ENCODE peak calls at places on chromosomes 3 and 15, in five cellular contexts. X is Calu3, B is SHP77, O is GM13977, R is neural progenitor cell. D is an unnamed sample.

GRCh38 chr3:134804508-134805480 is 9.7 kb downstream of the EPHB1 start:
- DNase-seq in X (no peak), B (no peak), O (no peak), R (no peak), D (no peak)

GRCh38 chr15:90386221-90386620 is 1.8 kb upstream of the IQGAP1 start:
- DNase-seq in X (no peak), B (no peak), O (no peak), R (no peak), D (no peak)

GRCh38 chr3:100563652-100564215 is 45.7 kb upstream of the ADGRG7 start:
- DNase-seq in X (no peak), B (no peak), O (no peak), R (no peak), D (no peak)

GRCh38 chr3:47010050-47010712 is 30.7 kb downstream of the NBEAL2 start:
- DNase-seq in X (no peak), B (no peak), O (peak; percentile 14), R (no peak), D (peak; percentile 25)

GRCh38 chr3:113117511-113118302 is 93.7 kb upstream of the BOC start:
- DNase-seq in X (no peak), B (no peak), O (no peak), R (no peak), D (no peak)

GRCh38 chr15:41967506-41968206 is 4.7 kb downstream of the EHD4 start:
- DNase-seq in X (no peak), B (no peak), O (peak; percentile 69), R (peak; percentile 54), D (no peak)

GRCh38 chr3:107416138-107416537 is 38.9 kb downstream of the CCDC54 start:
- DNase-seq in X (peak; percentile 22), B (no peak), O (no peak), R (no peak), D (no peak)

GRCh38 chr15:33968224-33968623 is at the start of gene CHRM5:
- DNase-seq in X (no peak), B (peak; percentile 98), O (no peak), R (no peak), D (no peak)

GRCh38 chr15:46460426-46460825 is 825.6 kb downstream of the SQOR start:
- DNase-seq in X (no peak), B (no peak), O (no peak), R (no peak), D (no peak)

GRCh38 chr15:101810905-101811304 is 1.1 kb upstream of the OR4F15 start:
- DNase-seq in X (no peak), B (no peak), O (no peak), R (peak; percentile 63), D (no peak)

GRCh38 chr3:195909645-195910498 is 1.5 kb upstream of the TNK2 start:
- DNase-seq in X (peak; percentile 83), B (no peak), O (peak; percentile 98), R (peak; percentile 88), D (peak; percentile 85)

GRCh38 chr3:10627884-10628572 is 122.6 kb upstream of the ATP2B2 start:
- DNase-seq in X (peak; percentile 24), B (no peak), O (no peak), R (peak; percentile 29), D (no peak)

GRCh38 chr3:161957467-161957866 is 460.9 kb downstream of the OTOL1 start:
- DNase-seq in X (no peak), B (no peak), O (no peak), R (no peak), D (no peak)

GRCh38 chr3:160455846-160456245 is 6.3 kb upstream of the TRIM59 start:
- DNase-seq in X (no peak), B (no peak), O (no peak), R (no peak), D (no peak)

GRCh38 chr3:197711973-197712707 is 24.6 kb downstream of the RUBCN start:
- DNase-seq in X (peak; percentile 81), B (peak; percentile 41), O (peak; percentile 65), R (peak; percentile 32), D (peak; percentile 73)

GRCh38 chr3:46059432-46059831 is 32.1 kb upstream of the XCR1 start:
- DNase-seq in X (no peak), B (no peak), O (no peak), R (no peak), D (no peak)

GRCh38 chr3:25664066-25664809 is 469 bp downstream of the TOP2B start:
- DNase-seq in X (peak; percentile 49), B (no peak), O (peak; percentile 57), R (peak; percentile 81), D (peak; percentile 72)

GRCh38 chr3:2099028-2099671 is 484 bp downstream of the CNTN4 start:
- DNase-seq in X (no peak), B (no peak), O (no peak), R (peak; percentile 79), D (no peak)

GRCh38 chr3:62622553-62623174 is 249.3 kb upstream of the FEZF2 start:
- DNase-seq in X (peak; percentile 28), B (peak; percentile 39), O (peak; percentile 10), R (peak; percentile 74), D (no peak)

GRCh38 chr3:33557829-33558228 is 117.6 kb upstream of the UBP1 start:
- DNase-seq in X (no peak), B (no peak), O (no peak), R (no peak), D (no peak)

GRCh38 chr3:45972534-45973402 is 22.9 kb downstream of the FYCO1 start:
- DNase-seq in X (no peak), B (no peak), O (no peak), R (no peak), D (no peak)

GRCh38 chr15:31317980-31318342 is 8.7 kb upstream of the KLF13 start:
- DNase-seq in X (no peak), B (no peak), O (no peak), R (no peak), D (no peak)

GRCh38 chr3:112397529-112397928 is 64.6 kb downstream of the CD200 start:
- DNase-seq in X (no peak), B (no peak), O (no peak), R (no peak), D (no peak)

GRCh38 chr15:29621626-29622025 is 200.6 kb downstream of the TJP1 start:
- DNase-seq in X (no peak), B (no peak), O (no peak), R (no peak), D (no peak)

GRCh38 chr3:115960799-115961198 is 337.5 kb downstream of the GAP43 start:
- DNase-seq in X (no peak), B (no peak), O (peak; percentile 24), R (no peak), D (no peak)

GRCh38 chr3:187783098-187783497 is 37.8 kb upstream of the BCL6 start:
- DNase-seq in X (peak; percentile 13), B (no peak), O (no peak), R (no peak), D (no peak)

GRCh38 chr3:129687586-129688125 is 81.2 kb upstream of the PLXND1 start:
- DNase-seq in X (no peak), B (no peak), O (no peak), R (no peak), D (no peak)

GRCh38 chr15:101723161-101723873 is 956 bp downstream of the TARS3 start:
- DNase-seq in X (no peak), B (peak; percentile 27), O (peak; percentile 55), R (no peak), D (peak; percentile 31)

GRCh38 chr3:119774419-119774818 is 7.5 kb upstream of the NR1I2 start:
- DNase-seq in X (no peak), B (no peak), O (peak; percentile 45), R (no peak), D (no peak)

GRCh38 chr3:138389841-138390581 is 41.6 kb downstream of the MRAS start:
- DNase-seq in X (peak; percentile 64), B (no peak), O (no peak), R (peak; percentile 14), D (no peak)

GRCh38 chr3:33900440-33900808 is 102.0 kb downstream of the PDCD6IP start:
- DNase-seq in X (no peak), B (no peak), O (no peak), R (no peak), D (no peak)

GRCh38 chr3:38738630-38739395 is 77.2 kb downstream of the SCN10A start:
- DNase-seq in X (peak; percentile 72), B (peak; percentile 17), O (peak; percentile 64), R (peak; percentile 87), D (peak; percentile 36)

GRCh38 chr15:73996939-73997338 is 2.4 kb downstream of the PML start:
- DNase-seq in X (no peak), B (no peak), O (peak; percentile 61), R (no peak), D (no peak)

D was measured in activated CD4-positive, CD25-positive, alpha-beta regulatory T cell treated with anti-CD3 and anti-CD28 coated beads, Interleukin-2, amount 50 U/mL, for 72 hours.